ENCODE peak calls at places on chromosomes 7 and 10, in eight cellular contexts. One of them, this sample, is unnamed.

GRCh38 chr10:129288940-129289468 is 178.0 kb upstream of the MGMT start:
- DNase-seq in AG04450: no peak
- DNase-seq in heart left ventricle: no peak
- DNase-seq in MCF 10A: peak; percentile 16
- DNase-seq in CD8-positive, alpha-beta T cell: no peak
- DNase-seq in astrocyte of the spinal cord: no peak
- DNase-seq in AG10803: no peak
- DNase-seq in IMR-90: no peak
- DNase-seq in this sample: no peak

GRCh38 chr10:78516741-78517140 is 483.1 kb downstream of the RPS24 start:
- DNase-seq in AG04450: no peak
- DNase-seq in heart left ventricle: peak; percentile 1
- DNase-seq in MCF 10A: no peak
- DNase-seq in CD8-positive, alpha-beta T cell: peak; percentile 11
- DNase-seq in astrocyte of the spinal cord: no peak
- DNase-seq in AG10803: no peak
- DNase-seq in IMR-90: no peak
- DNase-seq in this sample: no peak

GRCh38 chr7:116970148-116970910 is 17.0 kb downstream of the ST7 start:
- DNase-seq in AG04450: no peak
- DNase-seq in heart left ventricle: no peak
- DNase-seq in MCF 10A: no peak
- DNase-seq in CD8-positive, alpha-beta T cell: no peak
- DNase-seq in astrocyte of the spinal cord: no peak
- DNase-seq in AG10803: no peak
- DNase-seq in IMR-90: no peak
- DNase-seq in this sample: no peak

GRCh38 chr10:90174531-90174930 is 473.1 kb downstream of the KIF20B start:
- DNase-seq in AG04450: no peak
- DNase-seq in heart left ventricle: no peak
- DNase-seq in MCF 10A: no peak
- DNase-seq in CD8-positive, alpha-beta T cell: no peak
- DNase-seq in astrocyte of the spinal cord: no peak
- DNase-seq in AG10803: no peak
- DNase-seq in IMR-90: no peak
- DNase-seq in this sample: no peak

GRCh38 chr7:154872811-154873570 is 129.9 kb downstream of the PAXIP1 start:
- DNase-seq in AG04450: no peak
- DNase-seq in heart left ventricle: no peak
- DNase-seq in MCF 10A: no peak
- DNase-seq in CD8-positive, alpha-beta T cell: no peak
- DNase-seq in astrocyte of the spinal cord: no peak
- DNase-seq in AG10803: no peak
- DNase-seq in IMR-90: no peak
- DNase-seq in this sample: no peak

GRCh38 chr7:142432386-142432785 is 174.5 kb upstream of the PRSS58 start:
- DNase-seq in AG04450: no peak
- DNase-seq in heart left ventricle: no peak
- DNase-seq in MCF 10A: no peak
- DNase-seq in CD8-positive, alpha-beta T cell: no peak
- DNase-seq in astrocyte of the spinal cord: no peak
- DNase-seq in AG10803: no peak
- DNase-seq in IMR-90: no peak
- DNase-seq in this sample: no peak

GRCh38 chr10:114507449-114507848 is 103.1 kb upstream of the AFAP1L2 start:
- DNase-seq in AG04450: no peak
- DNase-seq in heart left ventricle: peak; percentile 63
- DNase-seq in MCF 10A: peak; percentile 47
- DNase-seq in CD8-positive, alpha-beta T cell: no peak
- DNase-seq in astrocyte of the spinal cord: no peak
- DNase-seq in AG10803: no peak
- DNase-seq in IMR-90: no peak
- DNase-seq in this sample: no peak

GRCh38 chr10:133079836-133080682 is 7.7 kb upstream of the ADGRA1 start:
- DNase-seq in AG04450: no peak
- DNase-seq in heart left ventricle: no peak
- DNase-seq in MCF 10A: no peak
- DNase-seq in CD8-positive, alpha-beta T cell: no peak
- DNase-seq in astrocyte of the spinal cord: no peak
- DNase-seq in AG10803: no peak
- DNase-seq in IMR-90: no peak
- DNase-seq in this sample: no peak

GRCh38 chr7:37354661-37355131 is 94.0 kb downstream of the ELMO1 start:
- DNase-seq in AG04450: no peak
- DNase-seq in heart left ventricle: peak; percentile 85
- DNase-seq in MCF 10A: peak; percentile 91
- DNase-seq in CD8-positive, alpha-beta T cell: no peak
- DNase-seq in astrocyte of the spinal cord: peak; percentile 6
- DNase-seq in AG10803: no peak
- DNase-seq in IMR-90: no peak
- DNase-seq in this sample: peak; percentile 7

GRCh38 chr10:47040681-47041080 is 129.5 kb downstream of the PTPN20 start:
- DNase-seq in AG04450: no peak
- DNase-seq in heart left ventricle: no peak
- DNase-seq in MCF 10A: no peak
- DNase-seq in CD8-positive, alpha-beta T cell: no peak
- DNase-seq in astrocyte of the spinal cord: no peak
- DNase-seq in AG10803: no peak
- DNase-seq in IMR-90: no peak
- DNase-seq in this sample: no peak

GRCh38 chr7:25759748-25760147 is 392.2 kb upstream of the NFE2L3 start:
- DNase-seq in AG04450: no peak
- DNase-seq in heart left ventricle: no peak
- DNase-seq in MCF 10A: no peak
- DNase-seq in CD8-positive, alpha-beta T cell: no peak
- DNase-seq in astrocyte of the spinal cord: no peak
- DNase-seq in AG10803: no peak
- DNase-seq in IMR-90: no peak
- DNase-seq in this sample: no peak

GRCh38 chr10:30467939-30468338 is 34.0 kb downstream of the MAP3K8 start:
- DNase-seq in AG04450: no peak
- DNase-seq in heart left ventricle: no peak
- DNase-seq in MCF 10A: no peak
- DNase-seq in CD8-positive, alpha-beta T cell: no peak
- DNase-seq in astrocyte of the spinal cord: no peak
- DNase-seq in AG10803: no peak
- DNase-seq in IMR-90: no peak
- DNase-seq in this sample: no peak

GRCh38 chr7:74355091-74355490 is 65.9 kb downstream of the CLIP2 start:
- DNase-seq in AG04450: peak; percentile 49
- DNase-seq in heart left ventricle: no peak
- DNase-seq in MCF 10A: peak; percentile 95
- DNase-seq in CD8-positive, alpha-beta T cell: no peak
- DNase-seq in astrocyte of the spinal cord: peak; percentile 87
- DNase-seq in AG10803: peak; percentile 64
- DNase-seq in IMR-90: peak; percentile 88
- DNase-seq in this sample: peak; percentile 57

GRCh38 chr7:115271332-115272235 is 349.7 kb downstream of the MDFIC start:
- DNase-seq in AG04450: peak; percentile 47
- DNase-seq in heart left ventricle: no peak
- DNase-seq in MCF 10A: no peak
- DNase-seq in CD8-positive, alpha-beta T cell: no peak
- DNase-seq in astrocyte of the spinal cord: peak; percentile 85
- DNase-seq in AG10803: peak; percentile 81
- DNase-seq in IMR-90: peak; percentile 89
- DNase-seq in this sample: peak; percentile 12

GRCh38 chr10:58590924-58591323 is 78.3 kb downstream of the BICC1 start:
- DNase-seq in AG04450: no peak
- DNase-seq in heart left ventricle: no peak
- DNase-seq in MCF 10A: no peak
- DNase-seq in CD8-positive, alpha-beta T cell: no peak
- DNase-seq in astrocyte of the spinal cord: no peak
- DNase-seq in AG10803: no peak
- DNase-seq in IMR-90: peak; percentile 44
- DNase-seq in this sample: no peak

GRCh38 chr7:28975987-28976386 is 17.9 kb upstream of the TRIL start:
- DNase-seq in AG04450: no peak
- DNase-seq in heart left ventricle: no peak
- DNase-seq in MCF 10A: no peak
- DNase-seq in CD8-positive, alpha-beta T cell: no peak
- DNase-seq in astrocyte of the spinal cord: no peak
- DNase-seq in AG10803: peak; percentile 53
- DNase-seq in IMR-90: no peak
- DNase-seq in this sample: no peak

GRCh38 chr10:108849688-108850087 is 1073.6 kb downstream of the XPNPEP1 start:
- DNase-seq in AG04450: no peak
- DNase-seq in heart left ventricle: no peak
- DNase-seq in MCF 10A: no peak
- DNase-seq in CD8-positive, alpha-beta T cell: no peak
- DNase-seq in astrocyte of the spinal cord: no peak
- DNase-seq in AG10803: no peak
- DNase-seq in IMR-90: no peak
- DNase-seq in this sample: no peak

GRCh38 chr7:47538846-47539311 is 43.0 kb downstream of the TNS3 start:
- DNase-seq in AG04450: no peak
- DNase-seq in heart left ventricle: no peak
- DNase-seq in MCF 10A: no peak
- DNase-seq in CD8-positive, alpha-beta T cell: no peak
- DNase-seq in astrocyte of the spinal cord: no peak
- DNase-seq in AG10803: no peak
- DNase-seq in IMR-90: no peak
- DNase-seq in this sample: no peak

GRCh38 chr7:118902600-118902999 is 678.1 kb downstream of the ANKRD7 start:
- DNase-seq in AG04450: no peak
- DNase-seq in heart left ventricle: no peak
- DNase-seq in MCF 10A: no peak
- DNase-seq in CD8-positive, alpha-beta T cell: no peak
- DNase-seq in astrocyte of the spinal cord: no peak
- DNase-seq in AG10803: no peak
- DNase-seq in IMR-90: no peak
- DNase-seq in this sample: no peak

GRCh38 chr7:128739990-128740682 is 977 bp downstream of the CALU start:
- DNase-seq in AG04450: no peak
- DNase-seq in heart left ventricle: no peak
- DNase-seq in MCF 10A: no peak
- DNase-seq in CD8-positive, alpha-beta T cell: no peak
- DNase-seq in astrocyte of the spinal cord: peak; percentile 18
- DNase-seq in AG10803: no peak
- DNase-seq in IMR-90: no peak
- DNase-seq in this sample: no peak

DNA sequence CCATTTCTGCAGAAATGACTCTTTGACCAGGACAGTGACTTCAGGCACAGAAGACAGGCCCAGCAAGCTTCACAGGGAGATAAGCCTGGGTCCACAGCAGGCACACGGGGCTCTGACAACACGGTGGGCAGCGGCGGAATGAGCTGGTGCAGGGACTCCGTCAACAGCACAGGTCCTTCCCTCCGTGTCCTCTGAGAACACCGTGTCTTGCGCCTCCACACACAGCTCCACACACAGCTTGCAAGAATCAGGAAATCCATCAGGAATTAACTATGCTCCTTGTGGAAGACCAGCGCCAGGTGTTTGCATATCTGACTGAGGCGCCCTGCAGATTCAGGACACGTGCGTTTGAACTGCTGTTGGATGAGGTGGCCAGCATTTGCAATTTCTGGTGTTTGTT is 39.6 kb downstream of the TCERG1L start:
- DNase-seq in AG04450: no peak
- DNase-seq in heart left ventricle: no peak
- DNase-seq in MCF 10A: no peak
- DNase-seq in CD8-positive, alpha-beta T cell: no peak
- DNase-seq in astrocyte of the spinal cord: no peak
- DNase-seq in AG10803: no peak
- DNase-seq in IMR-90: no peak
- DNase-seq in this sample: no peak
- TF ChIP-seq CTCF in AG04450: no peak
- TF ChIP-seq CTCF in heart left ventricle: no peak
- TF ChIP-seq CTCF in MCF 10A: no peak
- TF ChIP-seq CTCF in CD8-positive, alpha-beta T cell: no peak
- TF ChIP-seq CTCF in astrocyte of the spinal cord: no peak
- TF ChIP-seq CTCF in AG10803: no peak
- TF ChIP-seq CTCF in IMR-90: no peak
- TF ChIP-seq CTCF in this sample: no peak

DNA sequence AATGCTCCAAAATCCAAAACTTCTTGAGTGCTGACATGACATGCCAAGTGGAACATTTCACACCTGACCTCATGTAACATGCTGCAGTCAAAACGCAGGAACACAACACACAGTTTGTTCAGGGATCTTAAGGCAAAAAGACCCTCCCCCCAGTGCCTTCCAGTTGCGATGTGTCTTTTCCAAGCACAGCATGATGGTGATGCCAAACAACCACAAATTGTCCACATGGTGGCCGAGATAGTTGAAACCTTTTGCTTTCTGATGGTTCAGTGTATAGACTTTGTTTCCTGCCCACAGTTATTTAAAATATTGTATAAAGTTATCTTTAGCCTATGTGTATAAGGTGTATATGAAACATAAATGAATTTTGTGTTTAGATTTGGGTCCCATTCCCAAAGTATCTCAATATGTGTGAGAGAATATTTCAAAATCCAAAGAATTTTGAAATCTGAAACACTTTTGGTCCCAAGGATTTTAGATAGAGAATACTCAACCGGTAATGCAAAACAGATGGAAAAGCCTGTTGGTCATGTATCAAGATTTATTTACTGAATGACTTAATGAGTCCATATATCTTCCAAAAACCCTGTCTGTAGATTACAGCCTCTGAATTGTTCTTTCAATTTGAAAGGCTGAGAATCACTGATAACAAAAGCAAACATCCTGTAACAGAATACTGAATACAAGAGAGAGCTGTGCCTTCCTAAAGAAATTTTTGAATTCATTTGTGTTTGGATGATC is 93.4 kb upstream of the OIT3 start:
- DNase-seq in AG04450: no peak
- DNase-seq in heart left ventricle: no peak
- DNase-seq in MCF 10A: no peak
- DNase-seq in CD8-positive, alpha-beta T cell: no peak
- DNase-seq in astrocyte of the spinal cord: no peak
- DNase-seq in AG10803: peak; percentile 75
- DNase-seq in IMR-90: peak; percentile 66
- DNase-seq in this sample: no peak
- TF ChIP-seq CTCF in AG04450: no peak
- TF ChIP-seq CTCF in heart left ventricle: no peak
- TF ChIP-seq CTCF in MCF 10A: no peak
- TF ChIP-seq CTCF in CD8-positive, alpha-beta T cell: no peak
- TF ChIP-seq CTCF in astrocyte of the spinal cord: no peak
- TF ChIP-seq CTCF in AG10803: no peak
- TF ChIP-seq CTCF in IMR-90: no peak
- TF ChIP-seq CTCF in this sample: no peak

GRCh38 chr7:106073701-106074100 is 38.4 kb downstream of the SYPL1 start:
- DNase-seq in AG04450: no peak
- DNase-seq in heart left ventricle: no peak
- DNase-seq in MCF 10A: no peak
- DNase-seq in CD8-positive, alpha-beta T cell: peak; percentile 44
- DNase-seq in astrocyte of the spinal cord: no peak
- DNase-seq in AG10803: no peak
- DNase-seq in IMR-90: no peak
- DNase-seq in this sample: no peak
- TF ChIP-seq CTCF in AG04450: no peak
- TF ChIP-seq CTCF in heart left ventricle: no peak
- TF ChIP-seq CTCF in MCF 10A: no peak
- TF ChIP-seq CTCF in CD8-positive, alpha-beta T cell: no peak
- TF ChIP-seq CTCF in astrocyte of the spinal cord: no peak
- TF ChIP-seq CTCF in AG10803: no peak
- TF ChIP-seq CTCF in IMR-90: no peak
- TF ChIP-seq CTCF in this sample: no peak

GRCh38 chr10:32445036-32445435 is 904 bp upstream of the CCDC7 start:
- DNase-seq in AG04450: no peak
- DNase-seq in heart left ventricle: no peak
- DNase-seq in MCF 10A: no peak
- DNase-seq in CD8-positive, alpha-beta T cell: no peak
- DNase-seq in astrocyte of the spinal cord: peak; percentile 2
- DNase-seq in AG10803: no peak
- DNase-seq in IMR-90: no peak
- DNase-seq in this sample: no peak

GRCh38 chr10:32446701-32447406 is 914 bp downstream of the CCDC7 start:
- DNase-seq in AG04450: no peak
- DNase-seq in heart left ventricle: no peak
- DNase-seq in MCF 10A: peak; percentile 34
- DNase-seq in CD8-positive, alpha-beta T cell: no peak
- DNase-seq in astrocyte of the spinal cord: peak; percentile 45
- DNase-seq in AG10803: peak; percentile 28
- DNase-seq in IMR-90: peak; percentile 22
- DNase-seq in this sample: no peak

GRCh38 chr10:32445740-32446615 is at the start of gene CCDC7:
- DNase-seq in AG04450: peak; percentile 52
- DNase-seq in heart left ventricle: peak; percentile 87
- DNase-seq in MCF 10A: peak; percentile 84
- DNase-seq in CD8-positive, alpha-beta T cell: peak; percentile 93
- DNase-seq in astrocyte of the spinal cord: peak; percentile 93
- DNase-seq in AG10803: peak; percentile 87
- DNase-seq in IMR-90: peak; percentile 84
- DNase-seq in this sample: peak; percentile 37
- TF ChIP-seq CTCF in AG04450: peak; percentile 51
- TF ChIP-seq CTCF in heart left ventricle: peak; percentile 78
- TF ChIP-seq CTCF in MCF 10A: peak; percentile 13
- TF ChIP-seq CTCF in CD8-positive, alpha-beta T cell: peak; percentile 45
- TF ChIP-seq CTCF in astrocyte of the spinal cord: peak; percentile 49
- TF ChIP-seq CTCF in AG10803: peak; percentile 45
- TF ChIP-seq CTCF in IMR-90: peak; percentile 68
- TF ChIP-seq CTCF in this sample: no peak